ENCODE peak calls at places on chromosomes 1 and 21, in six cellular contexts. One of them, this sample, is unnamed.

GRCh38 chr21:33069994-33070811 is at the start of gene OLIG1:
- DNase-seq in GM12892: peak; percentile 29
- DNase-seq in SK-N-SH: peak; percentile 48
- DNase-seq in K562: no peak
- DNase-seq in GM12878: no peak
- DNase-seq in H1: no peak
- DNase-seq in this sample: peak; percentile 44

GRCh38 chr21:36704958-36705678 is 6.2 kb downstream of the SIM2 start:
- DNase-seq in K562: no peak
- DNase-seq in SK-N-SH: no peak
- DNase-seq in H1: no peak
- DNase-seq in GM12878: no peak
- DNase-seq in GM12892: no peak
- DNase-seq in this sample: no peak

GRCh38 chr1:905071-905749 is 18.5 kb upstream of the SAMD11 start:
- DNase-seq in GM12892: peak; percentile 42
- DNase-seq in SK-N-SH: peak; percentile 78
- DNase-seq in H1: no peak
- DNase-seq in GM12878: no peak
- DNase-seq in K562: no peak
- DNase-seq in this sample: peak; percentile 53

GRCh38 chr1:156692958-156693857 is 12.2 kb downstream of the CRABP2 start:
- DNase-seq in K562: peak; percentile 81
- DNase-seq in SK-N-SH: no peak
- DNase-seq in GM12878: no peak
- DNase-seq in H1: peak; percentile 94
- DNase-seq in GM12892: no peak
- DNase-seq in this sample: no peak

GRCh38 chr1:161161652-161162051 is 2.4 kb downstream of the USP21 start:
- DNase-seq in K562: no peak
- DNase-seq in SK-N-SH: no peak
- DNase-seq in GM12878: no peak
- DNase-seq in GM12892: no peak
- DNase-seq in H1: no peak
- DNase-seq in this sample: no peak

GRCh38 chr1:96362623-96363022 is 359.0 kb upstream of the PTBP2 start:
- DNase-seq in K562: no peak
- DNase-seq in GM12892: no peak
- DNase-seq in GM12878: no peak
- DNase-seq in H1: no peak
- DNase-seq in SK-N-SH: no peak
- DNase-seq in this sample: no peak

GRCh38 chr1:19353596-19353995 is 41.5 kb downstream of the SLC66A1 start:
- DNase-seq in H1: peak; percentile 79
- DNase-seq in GM12878: no peak
- DNase-seq in SK-N-SH: no peak
- DNase-seq in K562: no peak
- DNase-seq in GM12892: no peak
- DNase-seq in this sample: no peak

GRCh38 chr21:42997053-42997452 is 22.7 kb downstream of the PKNOX1 start:
- DNase-seq in GM12878: no peak
- DNase-seq in K562: no peak
- DNase-seq in SK-N-SH: no peak
- DNase-seq in H1: no peak
- DNase-seq in GM12892: no peak
- DNase-seq in this sample: no peak

GRCh38 chr1:247740721-247741120 is 2.3 kb downstream of the OR14K1 start:
- DNase-seq in SK-N-SH: no peak
- DNase-seq in GM12892: no peak
- DNase-seq in GM12878: no peak
- DNase-seq in H1: no peak
- DNase-seq in K562: no peak
- DNase-seq in this sample: no peak

GRCh38 chr1:100538935-100539835 is 1.2 kb downstream of the GPR88 start:
- DNase-seq in K562: no peak
- DNase-seq in GM12878: no peak
- DNase-seq in H1: no peak
- DNase-seq in GM12892: no peak
- DNase-seq in SK-N-SH: peak; percentile 77
- DNase-seq in this sample: no peak

GRCh38 chr1:65195495-65196417 is 47.8 kb downstream of the AK4 start:
- DNase-seq in GM12892: no peak
- DNase-seq in GM12878: no peak
- DNase-seq in K562: peak; percentile 30
- DNase-seq in SK-N-SH: no peak
- DNase-seq in H1: no peak
- DNase-seq in this sample: no peak

GRCh38 chr1:154557939-154558609 is 388 bp downstream of the UBE2Q1 start:
- DNase-seq in GM12892: no peak
- DNase-seq in GM12878: no peak
- DNase-seq in H1: no peak
- DNase-seq in SK-N-SH: no peak
- DNase-seq in K562: peak; percentile 84
- DNase-seq in this sample: no peak

GRCh38 chr1:27455166-27455811 is 34.7 kb downstream of the WASF2 start:
- DNase-seq in K562: no peak
- DNase-seq in GM12878: no peak
- DNase-seq in GM12892: no peak
- DNase-seq in SK-N-SH: peak; percentile 48
- DNase-seq in H1: no peak
- DNase-seq in this sample: no peak

GRCh38 chr1:89894802-89895201 is 74.0 kb downstream of the LRRC8D start:
- DNase-seq in GM12878: no peak
- DNase-seq in K562: no peak
- DNase-seq in SK-N-SH: no peak
- DNase-seq in GM12892: no peak
- DNase-seq in H1: no peak
- DNase-seq in this sample: no peak

GRCh38 chr21:44569861-44570517 is 3.5 kb upstream of the KRTAP10-4 start:
- DNase-seq in GM12892: no peak
- DNase-seq in GM12878: no peak
- DNase-seq in H1: no peak
- DNase-seq in SK-N-SH: no peak
- DNase-seq in K562: no peak
- DNase-seq in this sample: no peak

GRCh38 chr1:32101233-32101681 is 6.6 kb upstream of the KPNA6 start:
- DNase-seq in H1: no peak
- DNase-seq in GM12892: no peak
- DNase-seq in K562: peak; percentile 47
- DNase-seq in SK-N-SH: no peak
- DNase-seq in GM12878: no peak
- DNase-seq in this sample: no peak

GRCh38 chr1:197737916-197738315 is 37.4 kb downstream of the DENND1B start:
- DNase-seq in K562: no peak
- DNase-seq in GM12892: no peak
- DNase-seq in GM12878: no peak
- DNase-seq in H1: no peak
- DNase-seq in SK-N-SH: no peak
- DNase-seq in this sample: no peak

GRCh38 chr1:88801575-88802208 is 89.7 kb downstream of the GTF2B start:
- DNase-seq in GM12878: peak; percentile 12
- DNase-seq in SK-N-SH: no peak
- DNase-seq in H1: no peak
- DNase-seq in GM12892: no peak
- DNase-seq in K562: no peak
- DNase-seq in this sample: no peak

GRCh38 chr1:162349635-162350330 is 26.9 kb downstream of the SPATA46 start:
- DNase-seq in SK-N-SH: no peak
- DNase-seq in K562: peak; percentile 39
- DNase-seq in H1: no peak
- DNase-seq in GM12892: no peak
- DNase-seq in GM12878: no peak
- DNase-seq in this sample: no peak

GRCh38 chr1:64131155-64131554 is 72.3 kb upstream of the UBE2U start:
- DNase-seq in SK-N-SH: no peak
- DNase-seq in GM12892: no peak
- DNase-seq in GM12878: no peak
- DNase-seq in H1: no peak
- DNase-seq in K562: no peak
- DNase-seq in this sample: no peak

GRCh38 chr1:200457810-200458209 is 48.0 kb upstream of the ZNF281 start:
- DNase-seq in K562: no peak
- DNase-seq in SK-N-SH: no peak
- DNase-seq in GM12878: no peak
- DNase-seq in H1: no peak
- DNase-seq in GM12892: no peak
- DNase-seq in this sample: no peak

GRCh38 chr1:18927654-18928272 is 25.4 kb upstream of the ALDH4A1 start:
- DNase-seq in K562: no peak
- DNase-seq in GM12878: no peak
- DNase-seq in GM12892: peak; percentile 71
- DNase-seq in SK-N-SH: no peak
- DNase-seq in H1: no peak
- DNase-seq in this sample: no peak

GRCh38 chr1:230708631-230709580 is 5.0 kb downstream of the AGT start:
- DNase-seq in SK-N-SH: no peak
- DNase-seq in GM12878: no peak
- DNase-seq in GM12892: no peak
- DNase-seq in H1: no peak
- DNase-seq in K562: peak; percentile 75
- DNase-seq in this sample: no peak

GRCh38 chr1:224173523-224173922 is 9.5 kb upstream of the DEGS1 start:
- DNase-seq in K562: no peak
- DNase-seq in SK-N-SH: no peak
- DNase-seq in GM12878: no peak
- DNase-seq in GM12892: no peak
- DNase-seq in H1: no peak
- DNase-seq in this sample: no peak
- TF ChIP-seq TAF1 in K562: no peak
- TF ChIP-seq TAF1 in SK-N-SH: no peak
- TF ChIP-seq TAF1 in GM12878: no peak
- TF ChIP-seq TAF1 in GM12892: no peak
- TF ChIP-seq TAF1 in H1: no peak
- TF ChIP-seq TAF1 in this sample: no peak

GRCh38 chr1:23528245-23528978 is 2.6 kb downstream of the E2F2 start:
- DNase-seq in SK-N-SH: peak; percentile 45
- DNase-seq in H1: no peak
- DNase-seq in GM12878: peak; percentile 76
- DNase-seq in K562: peak; percentile 84
- DNase-seq in GM12892: peak; percentile 63
- DNase-seq in this sample: no peak
- TF ChIP-seq TAF1 in SK-N-SH: no peak
- TF ChIP-seq TAF1 in H1: no peak
- TF ChIP-seq TAF1 in GM12878: peak; percentile 53
- TF ChIP-seq TAF1 in K562: no peak
- TF ChIP-seq TAF1 in GM12892: no peak
- TF ChIP-seq TAF1 in this sample: no peak

DNA sequence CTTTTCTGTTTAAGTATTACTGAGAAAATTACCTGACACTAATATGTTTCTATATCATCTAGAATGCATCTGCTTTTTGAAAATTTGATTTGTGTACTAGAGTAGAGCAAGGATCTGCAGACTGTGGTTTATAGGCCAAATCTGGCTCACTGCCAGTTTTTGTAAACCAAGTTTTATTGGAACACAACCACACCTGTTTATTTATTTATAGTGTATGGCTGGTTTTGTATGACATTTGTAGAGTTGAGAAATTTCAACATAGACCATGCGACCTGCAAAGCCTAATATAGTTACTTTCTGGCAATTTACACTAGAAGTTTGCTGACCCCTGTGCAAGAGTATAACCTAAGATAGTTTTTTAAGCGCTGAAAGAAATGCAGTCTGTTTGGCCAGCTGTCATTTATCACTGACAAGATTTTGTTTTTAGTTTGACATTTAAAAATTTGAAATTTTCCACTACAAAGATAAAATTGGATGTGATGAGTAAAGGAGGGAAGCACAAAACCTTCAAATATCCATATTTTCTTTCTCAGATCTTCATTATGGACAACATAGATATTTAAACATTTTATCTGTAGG is 36.1 kb upstream of the CACYBP start:
- DNase-seq in SK-N-SH: no peak
- DNase-seq in GM12892: no peak
- DNase-seq in H1: no peak
- DNase-seq in K562: no peak
- DNase-seq in GM12878: no peak
- DNase-seq in this sample: no peak
- TF ChIP-seq TAF1 in SK-N-SH: no peak
- TF ChIP-seq TAF1 in GM12892: no peak
- TF ChIP-seq TAF1 in H1: no peak
- TF ChIP-seq TAF1 in K562: no peak
- TF ChIP-seq TAF1 in GM12878: no peak
- TF ChIP-seq TAF1 in this sample: no peak

GRCh38 chr21:46661211-46661625 is 25.7 kb downstream of the PRMT2 start:
- DNase-seq in K562: no peak
- DNase-seq in H1: peak; percentile 61
- DNase-seq in GM12892: peak; percentile 66
- DNase-seq in GM12878: no peak
- DNase-seq in SK-N-SH: peak; percentile 89
- DNase-seq in this sample: peak; percentile 71
- TF ChIP-seq TAF1 in K562: no peak
- TF ChIP-seq TAF1 in H1: peak; percentile 11
- TF ChIP-seq TAF1 in GM12892: no peak
- TF ChIP-seq TAF1 in GM12878: no peak
- TF ChIP-seq TAF1 in SK-N-SH: no peak
- TF ChIP-seq TAF1 in this sample: no peak

DNA sequence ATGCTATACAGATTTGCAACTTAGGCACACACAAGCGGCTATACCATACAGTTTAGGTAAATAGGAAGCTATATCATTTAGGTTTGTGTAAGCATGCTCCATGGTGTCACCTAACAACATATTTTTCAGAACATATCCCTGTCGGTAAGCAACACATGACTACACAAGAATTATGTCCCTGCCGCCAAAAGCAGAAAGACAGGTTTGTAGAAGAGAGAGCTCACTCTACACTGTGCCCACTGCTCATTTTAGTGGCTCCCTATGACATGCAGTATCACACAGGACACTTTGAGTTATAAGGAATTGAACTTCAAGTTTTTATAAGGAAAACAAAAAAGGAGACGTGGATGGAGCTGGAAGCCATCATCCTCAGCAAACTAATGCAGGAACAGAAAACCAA is 132.5 kb upstream of the KAZN start:
- DNase-seq in H1: no peak
- DNase-seq in SK-N-SH: no peak
- DNase-seq in GM12878: no peak
- DNase-seq in GM12892: no peak
- DNase-seq in K562: no peak
- DNase-seq in this sample: no peak
- TF ChIP-seq TAF1 in H1: no peak
- TF ChIP-seq TAF1 in SK-N-SH: no peak
- TF ChIP-seq TAF1 in GM12878: no peak
- TF ChIP-seq TAF1 in GM12892: no peak
- TF ChIP-seq TAF1 in K562: no peak
- TF ChIP-seq TAF1 in this sample: no peak

DNA sequence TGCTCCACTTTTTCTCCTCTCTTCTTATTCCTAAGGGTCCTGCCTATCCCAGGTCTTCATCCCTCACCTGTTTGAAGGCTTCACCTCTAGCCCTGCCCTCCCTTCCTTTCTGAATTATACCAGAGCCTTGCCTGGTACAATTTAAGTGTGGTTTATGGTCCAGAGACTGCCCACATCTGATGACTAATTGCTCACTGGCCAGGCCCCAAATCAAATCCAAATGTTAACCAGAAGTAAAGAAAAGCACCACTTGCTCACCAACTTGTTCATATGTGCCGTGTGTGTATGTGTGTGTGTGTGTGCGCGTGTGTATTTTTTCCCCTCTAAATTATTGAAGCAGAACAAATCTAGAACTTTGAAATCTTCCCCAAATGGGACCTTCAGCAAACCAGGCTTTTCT is 26.4 kb downstream of the MYOM3 start:
- DNase-seq in K562: no peak
- DNase-seq in H1: no peak
- DNase-seq in GM12878: no peak
- DNase-seq in GM12892: no peak
- DNase-seq in SK-N-SH: no peak
- DNase-seq in this sample: no peak
- TF ChIP-seq TAF1 in K562: no peak
- TF ChIP-seq TAF1 in H1: no peak
- TF ChIP-seq TAF1 in GM12878: no peak
- TF ChIP-seq TAF1 in GM12892: no peak
- TF ChIP-seq TAF1 in SK-N-SH: no peak
- TF ChIP-seq TAF1 in this sample: no peak

This sample was measured in GM12891.